ENCODE peak calls at places on chromosomes 7 and 10, in six cellular contexts. V is heart left ventricle; Y is activated naive CD4-positive, alpha-beta T cell; J is NCI-H1092 treated with DMSO at 0.1 percent for 48 hours; G is cardiac muscle cell; H is iris pigment epithelial cell. Q is an unnamed sample.

GRCh38 chr10:10872706-10873276 is 144.9 kb upstream of the CELF2 start:
- DNase-seq in G (peak), J (no peak), Y (no peak), H (no peak), V (no peak), Q (no peak)

GRCh38 chr7:100200693-100201092 is 19.1 kb upstream of the PVRIG start:
- DNase-seq in G (no peak), H (no peak), J (no peak), Y (no peak), V (no peak), Q (no peak)

GRCh38 chr10:75530337-75530736 is 98.9 kb downstream of the LRMDA start:
- DNase-seq in H (peak), Y (no peak), V (no peak), G (no peak), J (no peak), Q (peak)

GRCh38 chr7:14092376-14092775 is 102.9 kb upstream of the ETV1 start:
- DNase-seq in Y (no peak), V (no peak), J (no peak), G (no peak), H (no peak), Q (no peak)

GRCh38 chr10:34581871-34582532 is 233.1 kb downstream of the PARD3 start:
- DNase-seq in Y (no peak), G (peak), V (no peak), J (no peak), H (peak), Q (peak)

GRCh38 chr10:18699849-18700554 is 40.8 kb downstream of the ARL5B start:
- DNase-seq in H (peak), Y (no peak), J (no peak), V (no peak), G (no peak), Q (no peak)

GRCh38 chr7:82376739-82377138 is 66.8 kb downstream of the CACNA2D1 start:
- DNase-seq in Y (no peak), H (no peak), G (no peak), J (peak), V (no peak), Q (no peak)

GRCh38 chr10:88458209-88458608 is 124.9 kb downstream of the RNLS start:
- DNase-seq in V (no peak), H (no peak), J (no peak), Y (no peak), G (no peak), Q (no peak)

Q was measured in retinal pigment epithelial cell.